ENCODE peak calls at places on chromosomes 1 and 21, in nine cellular contexts. One of them, this sample, is unnamed.

GRCh38 chr1:203601717-203602309 is 24.8 kb upstream of the ATP2B4 start:
- DNase-seq in K562: no peak
- DNase-seq in AG04450: no peak
- DNase-seq in ovary: no peak
- DNase-seq in body of pancreas: no peak
- DNase-seq in dorsolateral prefrontal cortex: no peak
- DNase-seq in neural crest cell: no peak
- DNase-seq in cardiac muscle cell: no peak
- DNase-seq in lower lobe of right lung: no peak
- DNase-seq in this sample: no peak

GRCh38 chr1:218851601-218852000 is 322.1 kb upstream of the LYPLAL1 start:
- DNase-seq in cardiac muscle cell: no peak
- DNase-seq in K562: no peak
- DNase-seq in dorsolateral prefrontal cortex: no peak
- DNase-seq in neural crest cell: no peak
- DNase-seq in ovary: no peak
- DNase-seq in AG04450: peak
- DNase-seq in body of pancreas: no peak
- DNase-seq in lower lobe of right lung: no peak
- DNase-seq in this sample: no peak

GRCh38 chr21:29892379-29892778 is 47.4 kb downstream of the GRIK1 start:
- DNase-seq in AG04450: no peak
- DNase-seq in cardiac muscle cell: no peak
- DNase-seq in K562: no peak
- DNase-seq in body of pancreas: no peak
- DNase-seq in lower lobe of right lung: no peak
- DNase-seq in neural crest cell: no peak
- DNase-seq in ovary: no peak
- DNase-seq in dorsolateral prefrontal cortex: no peak
- DNase-seq in this sample: no peak

GRCh38 chr1:8858888-8859706 is 19.4 kb downstream of the ENO1 start:
- DNase-seq in ovary: no peak
- DNase-seq in K562: peak
- DNase-seq in neural crest cell: peak
- DNase-seq in dorsolateral prefrontal cortex: no peak
- DNase-seq in cardiac muscle cell: peak
- DNase-seq in lower lobe of right lung: no peak
- DNase-seq in AG04450: no peak
- DNase-seq in body of pancreas: peak
- DNase-seq in this sample: peak

GRCh38 chr1:23561813-23562100 is 2.5 kb upstream of the ID3 start:
- DNase-seq in dorsolateral prefrontal cortex: no peak
- DNase-seq in ovary: no peak
- DNase-seq in neural crest cell: no peak
- DNase-seq in K562: no peak
- DNase-seq in AG04450: no peak
- DNase-seq in lower lobe of right lung: no peak
- DNase-seq in body of pancreas: no peak
- DNase-seq in cardiac muscle cell: no peak
- DNase-seq in this sample: no peak

GRCh38 chr1:164180824-164181223 is 378.2 kb upstream of the PBX1 start:
- DNase-seq in cardiac muscle cell: no peak
- DNase-seq in K562: no peak
- DNase-seq in neural crest cell: no peak
- DNase-seq in AG04450: no peak
- DNase-seq in lower lobe of right lung: no peak
- DNase-seq in dorsolateral prefrontal cortex: no peak
- DNase-seq in ovary: no peak
- DNase-seq in body of pancreas: no peak
- DNase-seq in this sample: no peak

GRCh38 chr1:218592688-218593087 is 247.6 kb downstream of the TGFB2 start:
- DNase-seq in K562: no peak
- DNase-seq in cardiac muscle cell: no peak
- DNase-seq in AG04450: no peak
- DNase-seq in body of pancreas: no peak
- DNase-seq in lower lobe of right lung: no peak
- DNase-seq in dorsolateral prefrontal cortex: no peak
- DNase-seq in neural crest cell: no peak
- DNase-seq in ovary: no peak
- DNase-seq in this sample: no peak

GRCh38 chr1:37549341-37549740 is 4.8 kb downstream of the SNIP1 start:
- DNase-seq in neural crest cell: no peak
- DNase-seq in body of pancreas: no peak
- DNase-seq in lower lobe of right lung: no peak
- DNase-seq in AG04450: no peak
- DNase-seq in cardiac muscle cell: no peak
- DNase-seq in K562: no peak
- DNase-seq in dorsolateral prefrontal cortex: no peak
- DNase-seq in ovary: no peak
- DNase-seq in this sample: no peak

GRCh38 chr1:235953801-235954200 is 87.1 kb upstream of the LYST start:
- DNase-seq in cardiac muscle cell: no peak
- DNase-seq in K562: no peak
- DNase-seq in dorsolateral prefrontal cortex: no peak
- DNase-seq in neural crest cell: no peak
- DNase-seq in AG04450: peak
- DNase-seq in lower lobe of right lung: no peak
- DNase-seq in body of pancreas: no peak
- DNase-seq in ovary: no peak
- DNase-seq in this sample: no peak

GRCh38 chr1:179128520-179128919 is 46.6 kb downstream of the TOR3A start:
- DNase-seq in ovary: no peak
- DNase-seq in dorsolateral prefrontal cortex: no peak
- DNase-seq in neural crest cell: no peak
- DNase-seq in lower lobe of right lung: no peak
- DNase-seq in body of pancreas: peak
- DNase-seq in cardiac muscle cell: no peak
- DNase-seq in AG04450: no peak
- DNase-seq in K562: no peak
- DNase-seq in this sample: no peak

GRCh38 chr1:204494281-204495077 is at the start of gene PIK3C2B:
- DNase-seq in ovary: peak
- DNase-seq in cardiac muscle cell: peak
- DNase-seq in body of pancreas: peak
- DNase-seq in K562: peak
- DNase-seq in AG04450: peak
- DNase-seq in dorsolateral prefrontal cortex: peak
- DNase-seq in lower lobe of right lung: peak
- DNase-seq in neural crest cell: peak
- DNase-seq in this sample: peak

GRCh38 chr1:245500546-245500945 is 345.8 kb downstream of the KIF26B start:
- DNase-seq in ovary: no peak
- DNase-seq in lower lobe of right lung: no peak
- DNase-seq in cardiac muscle cell: no peak
- DNase-seq in K562: no peak
- DNase-seq in neural crest cell: no peak
- DNase-seq in AG04450: peak
- DNase-seq in body of pancreas: no peak
- DNase-seq in dorsolateral prefrontal cortex: no peak
- DNase-seq in this sample: no peak

GRCh38 chr1:111920221-111921024 is 69.0 kb downstream of the KCND3 start:
- DNase-seq in ovary: no peak
- DNase-seq in AG04450: no peak
- DNase-seq in neural crest cell: no peak
- DNase-seq in K562: peak
- DNase-seq in cardiac muscle cell: no peak
- DNase-seq in dorsolateral prefrontal cortex: peak
- DNase-seq in lower lobe of right lung: no peak
- DNase-seq in body of pancreas: peak
- DNase-seq in this sample: no peak

GRCh38 chr1:215517441-215517891 is 49.6 kb upstream of the KCTD3 start:
- DNase-seq in lower lobe of right lung: no peak
- DNase-seq in AG04450: peak
- DNase-seq in neural crest cell: no peak
- DNase-seq in ovary: no peak
- DNase-seq in K562: no peak
- DNase-seq in dorsolateral prefrontal cortex: no peak
- DNase-seq in body of pancreas: no peak
- DNase-seq in cardiac muscle cell: peak
- DNase-seq in this sample: no peak

GRCh38 chr1:25799758-25800537 is at the start of gene SELENON:
- DNase-seq in body of pancreas: peak
- DNase-seq in neural crest cell: peak
- DNase-seq in cardiac muscle cell: peak
- DNase-seq in ovary: peak
- DNase-seq in K562: peak
- DNase-seq in dorsolateral prefrontal cortex: no peak
- DNase-seq in AG04450: no peak
- DNase-seq in lower lobe of right lung: peak
- DNase-seq in this sample: peak

GRCh38 chr1:242824435-242824834 is 299.9 kb upstream of the PLD5 start:
- DNase-seq in dorsolateral prefrontal cortex: no peak
- DNase-seq in AG04450: no peak
- DNase-seq in neural crest cell: no peak
- DNase-seq in lower lobe of right lung: no peak
- DNase-seq in cardiac muscle cell: no peak
- DNase-seq in K562: no peak
- DNase-seq in body of pancreas: no peak
- DNase-seq in ovary: no peak
- DNase-seq in this sample: no peak
- TF ChIP-seq CTCF in dorsolateral prefrontal cortex: no peak
- TF ChIP-seq CTCF in AG04450: no peak
- TF ChIP-seq CTCF in neural crest cell: no peak
- TF ChIP-seq CTCF in lower lobe of right lung: no peak
- TF ChIP-seq CTCF in cardiac muscle cell: no peak
- TF ChIP-seq CTCF in K562: no peak
- TF ChIP-seq CTCF in body of pancreas: no peak
- TF ChIP-seq CTCF in ovary: no peak
- TF ChIP-seq CTCF in this sample: no peak

GRCh38 chr1:172613294-172613693 is 45.6 kb upstream of the FASLG start:
- DNase-seq in lower lobe of right lung: no peak
- DNase-seq in cardiac muscle cell: no peak
- DNase-seq in AG04450: no peak
- DNase-seq in neural crest cell: no peak
- DNase-seq in ovary: no peak
- DNase-seq in body of pancreas: no peak
- DNase-seq in dorsolateral prefrontal cortex: no peak
- DNase-seq in K562: no peak
- DNase-seq in this sample: no peak

GRCh38 chr1:172607145-172607544 is 51.8 kb upstream of the FASLG start:
- DNase-seq in lower lobe of right lung: no peak
- DNase-seq in body of pancreas: no peak
- DNase-seq in dorsolateral prefrontal cortex: no peak
- DNase-seq in cardiac muscle cell: no peak
- DNase-seq in K562: no peak
- DNase-seq in AG04450: no peak
- DNase-seq in neural crest cell: no peak
- DNase-seq in ovary: no peak
- DNase-seq in this sample: no peak

GRCh38 chr1:172608098-172608601 is 50.8 kb upstream of the FASLG start:
- DNase-seq in cardiac muscle cell: no peak
- DNase-seq in neural crest cell: no peak
- DNase-seq in AG04450: no peak
- DNase-seq in ovary: no peak
- DNase-seq in K562: no peak
- DNase-seq in body of pancreas: no peak
- DNase-seq in lower lobe of right lung: no peak
- DNase-seq in dorsolateral prefrontal cortex: no peak
- DNase-seq in this sample: no peak

GRCh38 chr1:172612478-172612877 is 46.4 kb upstream of the FASLG start:
- DNase-seq in body of pancreas: no peak
- DNase-seq in lower lobe of right lung: no peak
- DNase-seq in AG04450: no peak
- DNase-seq in K562: no peak
- DNase-seq in dorsolateral prefrontal cortex: no peak
- DNase-seq in ovary: no peak
- DNase-seq in cardiac muscle cell: no peak
- DNase-seq in neural crest cell: no peak
- DNase-seq in this sample: no peak

DNA sequence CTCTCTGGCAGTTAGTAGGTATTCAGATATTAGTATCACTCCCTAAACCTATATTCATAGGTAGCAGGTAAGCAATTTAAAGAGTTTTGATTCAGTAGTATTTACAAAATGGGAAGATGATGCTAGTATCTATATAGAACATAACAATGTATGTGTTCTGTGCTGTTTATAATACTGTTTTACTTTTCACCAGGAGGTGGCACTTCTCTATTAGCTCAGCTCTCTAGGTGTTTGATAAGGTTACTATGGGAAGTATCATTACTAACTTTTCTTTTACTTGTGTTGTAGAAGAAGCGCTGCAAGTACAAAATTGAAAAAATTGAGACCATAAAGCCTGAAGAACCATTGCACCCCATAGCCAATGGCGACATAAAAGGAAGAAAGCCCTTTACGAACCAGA is 49.4 kb upstream of the FASLG start:
- DNase-seq in body of pancreas: no peak
- DNase-seq in AG04450: no peak
- DNase-seq in dorsolateral prefrontal cortex: no peak
- DNase-seq in cardiac muscle cell: peak
- DNase-seq in K562: no peak
- DNase-seq in lower lobe of right lung: no peak
- DNase-seq in neural crest cell: no peak
- DNase-seq in ovary: no peak
- DNase-seq in this sample: no peak
- TF ChIP-seq CTCF in body of pancreas: peak
- TF ChIP-seq CTCF in AG04450: peak
- TF ChIP-seq CTCF in dorsolateral prefrontal cortex: no peak
- TF ChIP-seq CTCF in cardiac muscle cell: peak
- TF ChIP-seq CTCF in K562: no peak
- TF ChIP-seq CTCF in lower lobe of right lung: peak
- TF ChIP-seq CTCF in neural crest cell: peak
- TF ChIP-seq CTCF in ovary: no peak
- TF ChIP-seq CTCF in this sample: no peak

DNA sequence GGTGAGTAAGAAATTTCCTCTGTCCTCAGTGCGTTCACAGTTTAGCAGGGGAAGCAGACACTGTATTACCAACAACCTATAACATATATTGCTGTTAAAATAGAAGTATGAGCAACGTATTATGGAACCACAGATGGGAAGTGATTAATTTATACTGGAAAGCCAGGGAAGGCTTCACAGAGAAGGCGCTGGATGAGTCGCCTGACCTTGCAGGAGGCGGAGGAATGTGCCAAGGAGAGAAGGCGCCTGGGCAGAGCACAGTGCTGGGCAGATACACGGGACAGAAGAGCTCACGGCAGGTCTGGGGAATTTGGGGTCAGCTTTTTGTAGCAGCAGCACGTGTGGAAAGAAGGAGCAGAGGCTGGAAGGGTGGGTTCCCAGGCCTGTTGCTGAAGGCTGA is 116.3 kb downstream of the DHRS3 start:
- DNase-seq in cardiac muscle cell: no peak
- DNase-seq in AG04450: no peak
- DNase-seq in body of pancreas: no peak
- DNase-seq in neural crest cell: no peak
- DNase-seq in dorsolateral prefrontal cortex: no peak
- DNase-seq in ovary: no peak
- DNase-seq in lower lobe of right lung: no peak
- DNase-seq in K562: no peak
- DNase-seq in this sample: no peak
- TF ChIP-seq CTCF in cardiac muscle cell: no peak
- TF ChIP-seq CTCF in AG04450: no peak
- TF ChIP-seq CTCF in body of pancreas: no peak
- TF ChIP-seq CTCF in neural crest cell: no peak
- TF ChIP-seq CTCF in dorsolateral prefrontal cortex: no peak
- TF ChIP-seq CTCF in ovary: no peak
- TF ChIP-seq CTCF in lower lobe of right lung: no peak
- TF ChIP-seq CTCF in K562: no peak
- TF ChIP-seq CTCF in this sample: no peak

DNA sequence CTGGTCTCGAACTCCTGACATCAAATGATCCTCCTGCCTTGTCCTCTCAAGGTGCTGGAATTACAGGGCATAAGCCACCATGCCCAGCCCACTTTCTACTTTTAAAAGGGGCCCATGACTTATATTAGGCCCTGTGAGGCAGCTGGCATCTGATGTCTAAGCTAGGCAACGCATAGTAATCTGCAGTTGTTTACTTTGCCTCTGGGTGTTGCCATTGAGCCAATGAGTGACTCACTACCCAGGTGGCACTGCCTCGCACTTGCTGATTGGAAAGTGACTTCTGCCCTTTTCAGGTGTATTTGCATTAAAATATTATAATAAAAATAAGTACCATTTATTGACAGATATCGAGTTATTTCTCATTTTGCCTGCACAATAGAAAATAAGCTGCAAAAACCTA is 84.9 kb downstream of the KIF14 start:
- DNase-seq in neural crest cell: no peak
- DNase-seq in lower lobe of right lung: no peak
- DNase-seq in cardiac muscle cell: no peak
- DNase-seq in body of pancreas: peak
- DNase-seq in K562: no peak
- DNase-seq in dorsolateral prefrontal cortex: no peak
- DNase-seq in AG04450: no peak
- DNase-seq in ovary: no peak
- DNase-seq in this sample: no peak
- TF ChIP-seq CTCF in neural crest cell: peak
- TF ChIP-seq CTCF in lower lobe of right lung: peak
- TF ChIP-seq CTCF in cardiac muscle cell: no peak
- TF ChIP-seq CTCF in body of pancreas: no peak
- TF ChIP-seq CTCF in K562: peak
- TF ChIP-seq CTCF in dorsolateral prefrontal cortex: no peak
- TF ChIP-seq CTCF in AG04450: no peak
- TF ChIP-seq CTCF in ovary: no peak
- TF ChIP-seq CTCF in this sample: no peak